ENCODE peak calls at places on chromosomes 6 and 20, in ten cellular contexts. R is sigmoid colon, Y is endothelial cell of umbilical vein, H is transverse colon, O is stomach, J is HepG2, W is K562, Z is vagina, A is esophagus muscularis mucosa, S is suprapubic skin. X is an unnamed sample.

GRCh38 chr6:85449388-85449817 is 480 bp upstream of the NT5E start:
- DNase-seq in R (peak), Y (peak), H (peak), O (no peak), J (no peak), W (no peak), Z (no peak), A (no peak), S (no peak), X (peak)

GRCh38 chr6:93418448-93419303 is 683 bp downstream of the EPHA7 start:
- DNase-seq in R (peak), Y (peak), H (peak), O (no peak), J (no peak), W (no peak), Z (no peak), A (no peak), S (peak), X (peak)

GRCh38 chr20:63177134-63177784 is 38.7 kb downstream of the YTHDF1 start:
- DNase-seq in R (no peak), Y (no peak), H (no peak), O (no peak), J (no peak), W (no peak), Z (no peak), A (no peak), S (no peak), X (no peak)

GRCh38 chr6:43982084-43982625 is 145.1 kb downstream of the MRPL14 start:
- DNase-seq in R (peak), Y (no peak), H (no peak), O (peak), J (no peak), W (no peak), Z (no peak), A (no peak), S (peak), X (no peak)

GRCh38 chr6:45617441-45617840 is 239.7 kb upstream of the SUPT3H start:
- DNase-seq in R (no peak), Y (peak), H (no peak), O (no peak), J (no peak), W (no peak), Z (no peak), A (peak), S (no peak), X (no peak)

GRCh38 chr6:100281471-100281878 is 183.2 kb downstream of the SIM1 start:
- DNase-seq in R (no peak), Y (no peak), H (no peak), O (no peak), J (no peak), W (no peak), Z (no peak), A (no peak), S (no peak), X (no peak)

GRCh38 chr6:167455371-167455770 is 130.5 kb downstream of the TTLL2 start:
- DNase-seq in R (no peak), Y (no peak), H (no peak), O (no peak), J (no peak), W (no peak), Z (no peak), A (no peak), S (no peak), X (no peak)

GRCh38 chr6:169806718-169807117 is 55.3 kb downstream of the ERMARD start:
- DNase-seq in R (no peak), Y (no peak), H (no peak), O (no peak), J (no peak), W (no peak), Z (no peak), A (peak), S (no peak), X (peak)

GRCh38 chr20:61817061-61817460 is 248.6 kb downstream of the TAF4 start:
- DNase-seq in R (no peak), Y (no peak), H (no peak), O (no peak), J (no peak), W (no peak), Z (no peak), A (no peak), S (no peak), X (peak)

GRCh38 chr6:2911171-2911570 is 8.1 kb upstream of the SERPINB9 start:
- DNase-seq in R (no peak), Y (no peak), H (no peak), O (no peak), J (no peak), W (no peak), Z (no peak), A (peak), S (no peak), X (no peak)

GRCh38 chr6:43627008-43627825 is 1.8 kb downstream of the GTPBP2 start:
- DNase-seq in R (peak), Y (peak), H (peak), O (peak), J (peak), W (peak), Z (no peak), A (peak), S (peak), X (no peak)

GRCh38 chr6:56849876-56850275 is 105.0 kb upstream of the BEND6 start:
- DNase-seq in R (no peak), Y (no peak), H (no peak), O (no peak), J (no peak), W (no peak), Z (no peak), A (no peak), S (no peak), X (no peak)

GRCh38 chr6:5422321-5422915 is 161.1 kb downstream of the FARS2 start:
- DNase-seq in R (no peak), Y (peak), H (peak), O (peak), J (peak), W (peak), Z (no peak), A (no peak), S (no peak), X (no peak)

GRCh38 chr6:30063315-30063714 is 2.2 kb downstream of the POLR1H start:
- DNase-seq in R (no peak), Y (no peak), H (no peak), O (no peak), J (no peak), W (no peak), Z (no peak), A (no peak), S (no peak), X (no peak)
- TF ChIP-seq POLR2AphosphoS5 in R (no peak), Y (no peak), H (no peak), O (no peak), J (no peak), W (no peak), Z (no peak), A (no peak), S (no peak), X (no peak)

GRCh38 chr6:139369568-139370046 is 4.8 kb downstream of the CITED2 start:
- DNase-seq in R (no peak), Y (peak), H (no peak), O (no peak), J (peak), W (peak), Z (no peak), A (no peak), S (no peak), X (no peak)

GRCh38 chr6:139371421-139372253 is 2.8 kb downstream of the CITED2 start:
- DNase-seq in R (no peak), Y (peak), H (no peak), O (no peak), J (no peak), W (no peak), Z (no peak), A (peak), S (no peak), X (no peak)

GRCh38 chr6:139370047-139370706 is 4.3 kb downstream of the CITED2 start:
- DNase-seq in R (no peak), Y (no peak), H (peak), O (no peak), J (peak), W (peak), Z (no peak), A (no peak), S (no peak), X (no peak)

GRCh38 chr6:139372326-139373153 is 1.9 kb downstream of the CITED2 start:
- DNase-seq in R (no peak), Y (peak), H (no peak), O (no peak), J (no peak), W (peak), Z (no peak), A (peak), S (no peak), X (no peak)

GRCh38 chr6:139370707-139371345 is 3.6 kb downstream of the CITED2 start:
- DNase-seq in R (no peak), Y (no peak), H (no peak), O (no peak), J (no peak), W (no peak), Z (no peak), A (no peak), S (no peak), X (no peak)
- TF ChIP-seq POLR2AphosphoS5 in R (no peak), Y (no peak), H (no peak), O (no peak), J (no peak), W (no peak), Z (no peak), A (no peak), S (no peak), X (no peak)

GRCh38 chr6:355373-355772 is 36.2 kb upstream of the IRF4 start:
- DNase-seq in R (no peak), Y (no peak), H (no peak), O (no peak), J (no peak), W (no peak), Z (no peak), A (no peak), S (no peak), X (no peak)

GRCh38 chr6:352896-353470 is 38.6 kb upstream of the IRF4 start:
- DNase-seq in R (peak), Y (no peak), H (no peak), O (no peak), J (no peak), W (no peak), Z (no peak), A (no peak), S (no peak), X (no peak)

GRCh38 chr6:353642-354614 is 37.6 kb upstream of the IRF4 start:
- DNase-seq in R (peak), Y (no peak), H (no peak), O (peak), J (no peak), W (no peak), Z (no peak), A (no peak), S (no peak), X (peak)

GRCh38 chr6:355809-356208 is 35.7 kb upstream of the IRF4 start:
- DNase-seq in R (no peak), Y (no peak), H (no peak), O (no peak), J (no peak), W (no peak), Z (no peak), A (no peak), S (no peak), X (no peak)

DNA sequence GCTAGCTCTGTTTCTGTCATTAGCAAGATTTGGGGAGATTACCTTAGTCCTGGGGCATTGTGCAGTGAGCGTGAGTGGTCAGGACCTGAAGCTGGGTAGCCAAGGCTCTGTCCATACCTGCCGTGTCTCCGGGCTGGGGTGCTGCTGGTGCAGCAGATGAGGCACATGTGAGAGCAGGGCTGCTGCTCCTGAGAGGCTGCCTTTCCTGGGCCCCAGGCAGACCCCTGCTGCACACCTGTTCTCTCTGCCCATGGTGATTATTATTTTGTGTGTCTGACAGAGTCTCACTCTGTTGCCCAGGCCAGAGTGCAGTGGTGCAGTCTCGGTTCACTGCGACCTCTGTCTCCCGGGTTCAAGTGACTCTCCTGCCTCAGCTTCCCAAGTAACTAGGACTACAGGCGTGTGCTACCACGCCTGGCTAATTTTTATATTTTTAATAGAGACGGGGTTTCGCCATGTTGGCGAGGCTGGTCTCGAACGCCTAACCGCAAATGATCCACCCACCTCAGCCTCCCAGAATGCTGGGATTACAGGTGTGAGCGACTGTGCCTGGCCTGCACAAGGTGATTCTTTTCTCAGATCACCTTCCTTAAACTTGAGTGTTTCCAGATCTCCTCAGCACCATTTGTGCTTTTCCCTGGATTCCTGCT is 36.8 kb upstream of the IRF4 start:
- DNase-seq in R (peak), Y (no peak), H (no peak), O (no peak), J (no peak), W (no peak), Z (no peak), A (no peak), S (no peak), X (peak)
- TF ChIP-seq POLR2AphosphoS5 in R (no peak), Y (no peak), H (no peak), O (no peak), J (no peak), W (no peak), Z (no peak), A (no peak), S (no peak), X (peak)

DNA sequence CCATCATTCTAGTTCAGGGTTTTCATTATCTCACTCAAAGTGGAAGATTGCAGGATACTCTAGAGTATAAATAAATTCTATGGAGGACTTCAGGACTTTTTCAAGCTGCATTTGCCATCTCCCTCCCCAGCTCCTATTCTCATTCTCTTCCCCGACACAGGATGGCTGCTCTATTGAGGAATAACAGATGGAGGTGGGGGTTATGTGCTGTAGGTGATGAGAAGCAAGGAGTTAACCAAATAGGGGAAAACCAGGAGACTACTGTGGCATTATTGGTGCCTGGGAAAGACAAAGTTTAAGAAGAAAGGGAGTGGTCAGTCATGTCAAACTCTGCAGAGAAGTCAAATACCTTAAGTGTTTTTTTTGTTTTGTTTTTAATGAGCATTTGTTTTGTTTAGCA is 109.3 kb downstream of the GRIK2 start:
- DNase-seq in R (no peak), Y (no peak), H (no peak), O (no peak), J (no peak), W (no peak), Z (no peak), A (no peak), S (no peak), X (no peak)
- TF ChIP-seq POLR2AphosphoS5 in R (no peak), Y (no peak), H (no peak), O (no peak), J (no peak), W (no peak), Z (no peak), A (no peak), S (no peak), X (no peak)

GRCh38 chr20:64188071-64188470 is 23.8 kb downstream of the MYT1 start:
- DNase-seq in R (no peak), Y (no peak), H (no peak), O (no peak), J (no peak), W (no peak), Z (no peak), A (no peak), S (no peak), X (no peak)
- TF ChIP-seq POLR2AphosphoS5 in R (no peak), Y (no peak), H (no peak), O (no peak), J (no peak), W (no peak), Z (no peak), A (no peak), S (no peak), X (no peak)